ENCODE peak calls at places on chromosomes 13 and 19, in ten cellular contexts. O is PC-3, F is BJ, X is uterus, Z is BE2C, H is hepatocyte, M is right lobe of liver, R is pancreas, W is ascending aorta, I is lower leg skin. C is an unnamed sample.
A peak's percentile ranks its signal among the peaks of the same experiment; 100 is the strongest.

GRCh38 chr13:37270206-37271001 is 164.9 kb upstream of the CSNK1A1L start:
- DNase-seq in W (no peak), R (no peak), Z (no peak), X (no peak), I (no peak), M (no peak), O (no peak), F (no peak), H (no peak), C (no peak)

GRCh38 chr13:79445968-79446645 is 34.8 kb upstream of the NDFIP2 start:
- DNase-seq in M (no peak), O (no peak), W (no peak), R (no peak), Z (no peak), F (no peak), H (no peak), X (no peak), I (no peak), C (no peak)

GRCh38 chr13:104477256-104477655 is 1411.0 kb upstream of the SLC10A2 start:
- DNase-seq in Z (no peak), X (no peak), O (no peak), I (no peak), F (no peak), H (no peak), W (no peak), M (no peak), R (no peak), C (no peak)

GRCh38 chr19:294819-295686 is 3.9 kb upstream of the PLPP2 start:
- DNase-seq in W (no peak), O (no peak), X (peak; percentile 46), R (no peak), M (peak; percentile 46), H (peak; percentile 69), F (no peak), Z (no peak), I (peak; percentile 89), C (no peak)

GRCh38 chr19:45376045-45376724 is 5.8 kb upstream of the ERCC2 start:
- DNase-seq in R (peak; percentile 53), X (peak; percentile 66), Z (no peak), F (peak; percentile 89), H (peak; percentile 38), M (no peak), O (peak; percentile 94), W (no peak), I (no peak), C (peak; percentile 74)

GRCh38 chr13:42102961-42103688 is 54.7 kb downstream of the DGKH start:
- DNase-seq in I (no peak), H (no peak), X (no peak), F (no peak), Z (no peak), R (no peak), O (peak; percentile 74), M (no peak), W (no peak), C (no peak)

GRCh38 chr13:28059214-28059613 is 41.2 kb downstream of the FLT3 start:
- DNase-seq in H (peak; percentile 17), O (peak; percentile 54), X (no peak), W (no peak), F (no peak), Z (peak; percentile 51), I (no peak), M (peak; percentile 62), R (peak; percentile 48), C (no peak)

GRCh38 chr13:51230473-51231105 is 8.4 kb downstream of the FAM124A start:
- DNase-seq in I (no peak), W (no peak), R (peak; percentile 53), F (no peak), O (no peak), M (peak; percentile 61), Z (no peak), X (peak; percentile 86), H (peak; percentile 41), C (no peak)

GRCh38 chr13:113528101-113528797 is 37.7 kb upstream of the DCUN1D2 start:
- DNase-seq in F (no peak), X (no peak), Z (peak; percentile 35), I (peak; percentile 72), H (no peak), W (no peak), O (no peak), M (no peak), R (no peak), C (no peak)

GRCh38 chr13:51083706-51084105 is 27.4 kb downstream of the C13orf42 start:
- DNase-seq in H (no peak), R (no peak), X (no peak), O (no peak), I (no peak), W (no peak), M (no peak), Z (no peak), F (no peak), C (no peak)

GRCh38 chr19:16370671-16371391 is 46.2 kb downstream of the KLF2 start:
- DNase-seq in M (no peak), Z (no peak), I (no peak), O (no peak), H (no peak), W (no peak), X (no peak), R (no peak), F (no peak), C (no peak)

GRCh38 chr13:48094404-48094780 is 512 bp downstream of the MED4 start:
- DNase-seq in Z (peak; percentile 9), O (no peak), R (no peak), M (no peak), H (no peak), F (no peak), I (no peak), W (no peak), X (no peak), C (no peak)

GRCh38 chr19:48290341-48290922 is 20.6 kb downstream of the ZNF114 start:
- DNase-seq in O (no peak), Z (peak; percentile 58), M (no peak), W (no peak), H (peak; percentile 64), F (no peak), X (peak; percentile 28), I (no peak), R (no peak), C (no peak)

GRCh38 chr19:49355890-49356289 is 6.3 kb downstream of the TEAD2 start:
- DNase-seq in H (no peak), X (peak; percentile 32), W (no peak), I (no peak), R (no peak), O (no peak), Z (no peak), M (no peak), F (no peak), C (no peak)

GRCh38 chr13:106573279-106573831 is 5.4 kb upstream of the ARGLU1 start:
- DNase-seq in O (no peak), I (no peak), Z (no peak), R (no peak), M (no peak), F (peak; percentile 84), H (no peak), X (peak; percentile 64), W (no peak), C (no peak)

GRCh38 chr19:29524201-29524911 is 1.4 kb upstream of the VSTM2B start:
- DNase-seq in H (no peak), R (no peak), X (no peak), O (no peak), Z (no peak), W (no peak), I (no peak), M (no peak), F (no peak), C (no peak)

GRCh38 chr19:33438016-33438671 is 64.6 kb downstream of the CEBPG start:
- DNase-seq in R (no peak), O (peak; percentile 1), W (no peak), X (no peak), M (peak; percentile 94), I (no peak), F (no peak), Z (peak; percentile 94), H (no peak), C (no peak)
- TF ChIP-seq CTCF in R (no peak), O (peak; percentile 37), W (no peak), X (no peak), M (peak; percentile 31), I (no peak), F (peak; percentile 19), Z (peak; percentile 65), H (no peak), C (peak; percentile 50)

GRCh38 chr19:12943437-12944044 is 2.1 kb upstream of the RAD23A start:
- DNase-seq in I (no peak), Z (no peak), X (no peak), W (no peak), R (no peak), M (no peak), F (no peak), O (no peak), H (no peak), C (no peak)
- H3K4me3 ChIP-seq in I (no peak overlapping the region), Z (no peak overlapping the region), X (no peak overlapping the region), W (no peak overlapping the region), R (no peak overlapping the region), M (no peak overlapping the region), F (no peak overlapping the region), O (no peak overlapping the region), H (no peak overlapping the region), C (no peak overlapping the region)

GRCh38 chr13:101025925-101026324 is 351.3 kb upstream of the TMTC4 start:
- DNase-seq in W (no peak), Z (no peak), R (no peak), H (no peak), F (no peak), O (peak; percentile 64), X (no peak), I (no peak), M (peak; percentile 53), C (no peak)

GRCh38 chr13:101026736-101027398 is 352.3 kb upstream of the TMTC4 start:
- DNase-seq in W (no peak), Z (no peak), R (no peak), I (no peak), M (peak; percentile 69), F (no peak), X (no peak), O (peak; percentile 31), H (no peak), C (no peak)

GRCh38 chr13:101025519-101025918 is 350.9 kb upstream of the TMTC4 start:
- DNase-seq in I (no peak), F (no peak), O (peak; percentile 83), R (no peak), W (no peak), M (no peak), H (no peak), Z (no peak), X (no peak), C (no peak)

GRCh38 chr13:101026328-101026727 is 351.7 kb upstream of the TMTC4 start:
- DNase-seq in X (no peak), W (no peak), O (peak; percentile 90), I (no peak), F (no peak), R (no peak), M (peak; percentile 53), H (no peak), Z (no peak), C (no peak)
- TF ChIP-seq CTCF in X (no peak), W (no peak), O (no peak), I (no peak), F (no peak), R (no peak), M (no peak), H (no peak), Z (no peak), C (no peak)

DNA sequence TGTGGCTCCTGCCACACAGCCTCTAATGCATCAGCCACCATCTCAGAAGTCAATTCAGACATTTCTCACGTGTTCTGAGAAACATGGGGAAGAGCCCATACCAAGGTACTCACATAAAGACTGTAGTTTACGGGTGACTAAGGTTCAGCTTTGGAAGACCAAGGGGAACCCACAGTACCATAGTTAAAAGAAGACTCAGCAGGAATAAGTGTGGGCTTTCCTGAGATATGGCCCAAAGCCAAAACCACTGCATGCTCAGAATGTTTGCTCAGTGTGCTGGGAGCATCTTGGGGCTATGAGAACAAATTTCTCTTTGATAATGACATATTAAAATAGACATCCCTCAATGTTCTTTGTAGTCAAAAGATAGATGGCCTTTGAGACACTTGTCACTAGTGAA is 283.8 kb downstream of the DCT start:
- DNase-seq in Z (no peak), X (no peak), O (peak; percentile 51), H (peak; percentile 20), M (no peak), F (peak; percentile 47), W (no peak), R (no peak), I (no peak), C (peak; percentile 69)
- H3K4me3 ChIP-seq in Z (no peak overlapping the region), X (no peak overlapping the region), O (no peak overlapping the region), H (no peak overlapping the region), M (no peak overlapping the region), F (no peak overlapping the region), W (no peak overlapping the region), R (no peak overlapping the region), I (no peak overlapping the region), C (no peak overlapping the region)